ENCODE peak calls at places on chromosomes 16 and 17, in four cellular contexts. One of them, this sample, is unnamed. For H3K4me1, the result is how much of the 10 kb centered on the place peaks cover.

GRCh38 chr16:89923640-89924297 is 627 bp downstream of the TUBB3 start:
- DNase-seq in Peyer's patch: peak
- DNase-seq in GM23338: peak
- DNase-seq in mucosa of descending colon: peak
- DNase-seq in this sample: no peak

GRCh38 chr17:74340470-74341023 is 14.5 kb downstream of the KIF19 start:
- DNase-seq in Peyer's patch: no peak
- DNase-seq in GM23338: no peak
- DNase-seq in mucosa of descending colon: no peak
- DNase-seq in this sample: no peak

GRCh38 chr17:15279011-15279477 is 13.9 kb upstream of the PMP22 start:
- DNase-seq in Peyer's patch: no peak
- DNase-seq in GM23338: no peak
- DNase-seq in mucosa of descending colon: no peak
- DNase-seq in this sample: no peak

GRCh38 chr17:67390646-67391480 is 13.8 kb downstream of the PITPNC1 start:
- DNase-seq in Peyer's patch: no peak
- DNase-seq in GM23338: no peak
- DNase-seq in mucosa of descending colon: no peak
- DNase-seq in this sample: peak

GRCh38 chr17:7894226-7894625 is 5.6 kb downstream of the CHD3 start:
- DNase-seq in Peyer's patch: no peak
- DNase-seq in GM23338: no peak
- DNase-seq in mucosa of descending colon: no peak
- DNase-seq in this sample: no peak

GRCh38 chr17:20026960-20027359 is 17.8 kb downstream of the SPECC1 start:
- DNase-seq in Peyer's patch: no peak
- DNase-seq in GM23338: no peak
- DNase-seq in mucosa of descending colon: no peak
- DNase-seq in this sample: no peak

GRCh38 chr16:85347213-85347591 is 234.9 kb upstream of the CIBAR2 start:
- DNase-seq in Peyer's patch: peak
- DNase-seq in GM23338: peak
- DNase-seq in mucosa of descending colon: no peak
- DNase-seq in this sample: peak

GRCh38 chr17:31250229-31250628 is 46.8 kb downstream of the OMG start:
- DNase-seq in Peyer's patch: no peak
- DNase-seq in GM23338: no peak
- DNase-seq in mucosa of descending colon: no peak
- DNase-seq in this sample: no peak

GRCh38 chr17:65753348-65753747 is 191.9 kb upstream of the AXIN2 start:
- DNase-seq in Peyer's patch: no peak
- DNase-seq in GM23338: no peak
- DNase-seq in mucosa of descending colon: no peak
- DNase-seq in this sample: no peak

GRCh38 chr16:50102046-50102756 is 36.4 kb downstream of the HEATR3 start:
- DNase-seq in Peyer's patch: no peak
- DNase-seq in GM23338: no peak
- DNase-seq in mucosa of descending colon: no peak
- DNase-seq in this sample: no peak

GRCh38 chr16:18983565-18984424 is at the start of gene TMC7:
- DNase-seq in Peyer's patch: peak
- DNase-seq in GM23338: peak
- DNase-seq in mucosa of descending colon: peak
- DNase-seq in this sample: peak

GRCh38 chr16:11149011-11149616 is 106.9 kb downstream of the SOCS1 start:
- DNase-seq in Peyer's patch: peak
- DNase-seq in GM23338: no peak
- DNase-seq in mucosa of descending colon: no peak
- DNase-seq in this sample: peak

GRCh38 chr16:27195941-27196595 is 7.3 kb upstream of the KDM8 start:
- DNase-seq in Peyer's patch: no peak
- DNase-seq in GM23338: no peak
- DNase-seq in mucosa of descending colon: no peak
- DNase-seq in this sample: no peak

GRCh38 chr16:84774810-84775209 is 45.0 kb upstream of the CRISPLD2 start:
- DNase-seq in Peyer's patch: no peak
- DNase-seq in GM23338: no peak
- DNase-seq in mucosa of descending colon: no peak
- DNase-seq in this sample: no peak

GRCh38 chr16:24041834-24042631 is 206.2 kb downstream of the PRKCB start:
- DNase-seq in Peyer's patch: peak
- DNase-seq in GM23338: peak
- DNase-seq in mucosa of descending colon: no peak
- DNase-seq in this sample: peak

GRCh38 chr17:76276461-76277299 is 11.5 kb downstream of the UBALD2 start:
- DNase-seq in Peyer's patch: no peak
- DNase-seq in GM23338: no peak
- DNase-seq in mucosa of descending colon: no peak
- DNase-seq in this sample: peak

GRCh38 chr17:35653619-35654361 is 66.7 kb downstream of the AP2B1 start:
- DNase-seq in Peyer's patch: no peak
- DNase-seq in GM23338: no peak
- DNase-seq in mucosa of descending colon: no peak
- DNase-seq in this sample: peak

GRCh38 chr17:42049834-42050359 is 504 bp downstream of the C17orf113 start:
- DNase-seq in Peyer's patch: no peak
- DNase-seq in GM23338: no peak
- DNase-seq in mucosa of descending colon: no peak
- DNase-seq in this sample: no peak

GRCh38 chr17:57911834-57912673 is 43.2 kb downstream of the CUEDC1 start:
- DNase-seq in Peyer's patch: peak
- DNase-seq in GM23338: peak
- DNase-seq in mucosa of descending colon: peak
- DNase-seq in this sample: peak

GRCh38 chr16:24969071-24969470 is 46.1 kb downstream of the ARHGAP17 start:
- DNase-seq in Peyer's patch: no peak
- DNase-seq in GM23338: no peak
- DNase-seq in mucosa of descending colon: no peak
- DNase-seq in this sample: peak

GRCh38 chr16:4918790-4919210 is 18.1 kb downstream of the PPL start:
- DNase-seq in Peyer's patch: no peak
- DNase-seq in GM23338: peak
- DNase-seq in mucosa of descending colon: no peak
- DNase-seq in this sample: no peak

GRCh38 chr17:62627904-62628603 is 584 bp downstream of the MRC2 start:
- DNase-seq in Peyer's patch: no peak
- DNase-seq in GM23338: peak
- DNase-seq in mucosa of descending colon: no peak
- DNase-seq in this sample: no peak

GRCh38 chr16:85459529-85460251 is 153.4 kb upstream of the GSE1 start:
- DNase-seq in Peyer's patch: no peak
- DNase-seq in GM23338: no peak
- DNase-seq in mucosa of descending colon: no peak
- DNase-seq in this sample: peak

GRCh38 chr17:72414967-72415853 is 294.4 kb downstream of the SOX9 start:
- DNase-seq in Peyer's patch: no peak
- DNase-seq in GM23338: no peak
- DNase-seq in mucosa of descending colon: no peak
- DNase-seq in this sample: no peak

GRCh38 chr17:81581758-81582157 is 29.6 kb upstream of the FAAP100 start:
- DNase-seq in Peyer's patch: no peak
- DNase-seq in GM23338: no peak
- DNase-seq in mucosa of descending colon: no peak
- DNase-seq in this sample: no peak

GRCh38 chr17:27475070-27475673 is 18.9 kb downstream of the KSR1 start:
- DNase-seq in Peyer's patch: no peak
- DNase-seq in GM23338: no peak
- DNase-seq in mucosa of descending colon: no peak
- DNase-seq in this sample: no peak

GRCh38 chr16:66751992-66752322 is 548 bp upstream of the DYNC1LI2 start:
- DNase-seq in Peyer's patch: no peak
- DNase-seq in GM23338: no peak
- DNase-seq in mucosa of descending colon: no peak
- DNase-seq in this sample: no peak

GRCh38 chr16:9151597-9151996 is 60.2 kb downstream of the HAPSTR1 start:
- DNase-seq in Peyer's patch: no peak
- DNase-seq in GM23338: no peak
- DNase-seq in mucosa of descending colon: no peak
- DNase-seq in this sample: no peak

GRCh38 chr16:68406458-68407041 is 41.8 kb downstream of the SMPD3 start:
- DNase-seq in Peyer's patch: no peak
- DNase-seq in GM23338: no peak
- DNase-seq in mucosa of descending colon: no peak
- DNase-seq in this sample: no peak

GRCh38 chr17:18988546-18989173 is 15.9 kb downstream of the FAM83G start:
- DNase-seq in Peyer's patch: peak
- DNase-seq in GM23338: no peak
- DNase-seq in mucosa of descending colon: peak
- DNase-seq in this sample: no peak

GRCh38 chr16:20821682-20822081 is 15.4 kb downstream of the REXO5 start:
- DNase-seq in Peyer's patch: no peak
- DNase-seq in GM23338: no peak
- DNase-seq in mucosa of descending colon: no peak
- DNase-seq in this sample: no peak

GRCh38 chr17:64172510-64172909 is 42.6 kb upstream of the ERN1 start:
- DNase-seq in Peyer's patch: no peak
- DNase-seq in GM23338: no peak
- DNase-seq in mucosa of descending colon: no peak
- DNase-seq in this sample: no peak
- TF ChIP-seq CTCF in Peyer's patch: no peak
- TF ChIP-seq CTCF in GM23338: no peak
- TF ChIP-seq CTCF in mucosa of descending colon: no peak
- TF ChIP-seq CTCF in this sample: no peak

GRCh38 chr16:31400191-31400590 is 7.1 kb downstream of the ITGAD start:
- DNase-seq in Peyer's patch: no peak
- DNase-seq in GM23338: no peak
- DNase-seq in mucosa of descending colon: no peak
- DNase-seq in this sample: no peak

GRCh38 chr16:31401436-31401835 is 8.3 kb downstream of the ITGAD start:
- DNase-seq in Peyer's patch: no peak
- DNase-seq in GM23338: no peak
- DNase-seq in mucosa of descending colon: no peak
- DNase-seq in this sample: no peak

GRCh38 chr16:31404353-31405064 is 11.4 kb downstream of the ITGAD start:
- DNase-seq in Peyer's patch: no peak
- DNase-seq in GM23338: no peak
- DNase-seq in mucosa of descending colon: no peak
- DNase-seq in this sample: no peak

GRCh38 chr16:31402687-31403086 is 9.6 kb downstream of the ITGAD start:
- DNase-seq in Peyer's patch: no peak
- DNase-seq in GM23338: no peak
- DNase-seq in mucosa of descending colon: no peak
- DNase-seq in this sample: no peak

DNA sequence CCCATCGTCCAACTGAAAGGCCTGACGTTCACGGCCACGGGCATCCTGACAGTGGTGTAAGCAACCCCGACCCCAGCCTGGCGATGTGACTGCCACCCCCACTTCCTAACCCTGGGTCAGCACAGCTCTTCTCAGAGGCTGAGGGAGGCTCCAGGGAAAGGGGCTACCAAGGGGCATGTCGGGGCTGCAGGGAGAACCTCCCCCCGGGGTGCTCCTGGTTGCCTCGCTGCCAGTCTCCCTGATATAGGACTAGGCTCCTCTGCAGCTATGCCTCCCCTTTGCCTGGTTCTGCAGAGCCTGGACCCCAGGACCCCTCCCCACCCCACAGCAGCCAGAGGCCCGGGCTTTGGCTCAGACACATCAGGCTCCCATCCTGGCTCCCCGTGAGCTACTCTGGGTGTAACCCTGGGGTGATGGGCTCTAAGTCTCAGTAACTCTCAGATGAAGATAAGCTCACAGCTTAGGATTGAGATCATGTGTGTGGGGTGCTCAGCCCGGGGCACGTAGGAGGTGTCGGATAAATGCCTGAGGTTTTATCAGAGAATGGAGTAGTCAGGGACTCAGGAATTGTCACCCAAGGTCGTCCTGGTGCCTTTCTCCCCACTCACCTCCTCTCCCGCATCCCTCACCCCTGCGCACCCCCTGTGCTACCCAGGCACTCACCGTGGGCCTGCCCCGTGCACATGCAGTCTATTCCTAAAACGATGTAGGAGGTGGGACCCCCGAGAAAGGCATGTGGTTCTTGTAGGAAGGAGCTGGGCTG is 10.6 kb downstream of the ITGAD start:
- DNase-seq in Peyer's patch: no peak
- DNase-seq in GM23338: no peak
- DNase-seq in mucosa of descending colon: no peak
- DNase-seq in this sample: no peak
- H3K4me1 ChIP-seq in Peyer's patch: under half
- H3K4me1 ChIP-seq in GM23338: under half
- H3K4me1 ChIP-seq in mucosa of descending colon: under half
- H3K4me1 ChIP-seq in this sample: under half

DNA sequence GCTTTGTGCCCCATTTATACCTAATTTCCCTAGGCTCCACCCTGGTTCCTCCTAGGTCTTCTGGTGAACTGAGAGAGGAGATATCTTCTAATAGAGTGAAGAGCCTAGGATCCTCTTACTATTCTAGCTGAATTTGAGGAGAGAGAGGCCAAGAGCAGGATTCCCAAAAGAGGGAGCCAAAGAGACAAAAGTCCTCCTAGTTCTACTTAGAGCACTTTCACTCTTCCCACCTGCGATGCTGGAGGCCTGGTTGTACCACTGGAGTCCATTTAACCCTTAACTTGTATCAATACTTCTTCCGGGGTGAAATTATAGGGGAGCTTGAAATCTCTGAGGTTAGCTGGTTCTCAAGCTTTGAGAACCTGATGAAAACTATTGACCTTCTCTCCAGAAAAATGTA is 3.4 kb upstream of the SSH2 start:
- DNase-seq in Peyer's patch: no peak
- DNase-seq in GM23338: peak
- DNase-seq in mucosa of descending colon: no peak
- DNase-seq in this sample: peak
- TF ChIP-seq CTCF in Peyer's patch: no peak
- TF ChIP-seq CTCF in GM23338: peak
- TF ChIP-seq CTCF in mucosa of descending colon: no peak
- TF ChIP-seq CTCF in this sample: no peak

DNA sequence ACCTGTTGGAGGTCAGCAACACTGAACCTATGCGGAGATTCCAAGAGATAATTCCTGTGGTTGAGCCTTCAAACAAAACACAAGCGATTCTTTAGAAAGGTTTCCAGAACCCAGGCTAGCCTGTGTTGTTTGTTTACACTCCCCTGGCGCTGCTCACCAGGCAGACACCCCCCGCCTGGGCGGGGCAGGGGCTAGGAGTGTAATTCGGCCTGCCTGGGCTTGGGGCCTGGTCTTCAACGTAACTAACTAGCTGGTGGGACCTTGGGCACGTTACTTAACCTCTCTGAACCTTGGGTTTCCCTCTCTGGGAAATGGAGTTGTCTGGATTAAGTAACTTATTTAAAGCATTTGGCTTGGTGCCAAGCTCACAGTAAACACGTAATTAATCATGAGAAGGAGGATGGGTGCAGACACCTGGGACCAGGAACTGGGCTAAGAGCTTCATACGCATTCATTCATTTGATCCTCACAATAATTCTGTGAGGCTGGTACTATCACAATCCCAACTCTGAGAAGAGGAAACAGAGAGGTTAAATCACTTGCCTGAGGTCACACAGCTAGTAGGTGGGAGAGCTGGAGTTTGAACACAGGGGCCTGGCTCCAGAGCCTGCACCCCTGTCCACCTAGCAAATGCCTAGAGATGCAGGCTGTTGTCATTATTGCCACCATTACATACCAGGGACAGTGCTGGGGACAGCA is 7.6 kb upstream of the ARHGAP27 start:
- DNase-seq in Peyer's patch: no peak
- DNase-seq in GM23338: peak
- DNase-seq in mucosa of descending colon: no peak
- DNase-seq in this sample: no peak
- H3K4me1 ChIP-seq in Peyer's patch: under half
- H3K4me1 ChIP-seq in GM23338: under half
- H3K4me1 ChIP-seq in mucosa of descending colon: under half
- H3K4me1 ChIP-seq in this sample: under half